ENCODE peak calls at places on chromosomes 2 and 18, in seven cellular contexts. S, E, T, J, L, B and P are unnamed samples.

GRCh38 chr2:105287692-105288091 is 41.8 kb downstream of the TGFBRAP1 start:
- DNase-seq in S (no peak), E (no peak), T (no peak), J (no peak), L (peak; percentile 23), B (peak; percentile 35), P (no peak)

GRCh38 chr2:236569593-236569973 is at the start of gene ACKR3:
- DNase-seq in S (peak; percentile 62), E (peak; percentile 51), T (peak; percentile 76), J (peak; percentile 92), L (peak; percentile 86), B (peak; percentile 24), P (peak; percentile 71)

GRCh38 chr2:62307469-62308389 is 111.8 kb downstream of the B3GNT2 start:
- DNase-seq in S (no peak), E (peak; percentile 44), T (no peak), J (no peak), L (peak; percentile 65), B (no peak), P (no peak)

GRCh38 chr2:186862869-186863709 is 14.1 kb upstream of the ZSWIM2 start:
- DNase-seq in S (no peak), E (no peak), T (no peak), J (no peak), L (no peak), B (peak; percentile 35), P (no peak)

GRCh38 chr2:94874277-94874997 is 3.2 kb downstream of the TEKT4 start:
- DNase-seq in S (peak; percentile 27), E (no peak), T (peak; percentile 59), J (no peak), L (peak; percentile 61), B (peak; percentile 6), P (no peak)

GRCh38 chr2:239471011-239471792 is 70.4 kb upstream of the HDAC4 start:
- DNase-seq in S (no peak), E (no peak), T (peak; percentile 40), J (peak; percentile 25), L (no peak), B (no peak), P (peak; percentile 69)

GRCh38 chr2:12504443-12504842 is 212.3 kb upstream of the TRIB2 start:
- DNase-seq in S (no peak), E (no peak), T (no peak), J (no peak), L (no peak), B (peak; percentile 57), P (no peak)

GRCh38 chr18:51195086-51195601 is 2.3 kb downstream of the MEX3C start:
- DNase-seq in S (no peak), E (no peak), T (no peak), J (no peak), L (no peak), B (peak; percentile 49), P (no peak)

GRCh38 chr18:6857305-6857704 is 127.8 kb downstream of the ARHGAP28 start:
- DNase-seq in S (no peak), E (no peak), T (no peak), J (no peak), L (no peak), B (peak; percentile 86), P (no peak)

GRCh38 chr18:6855767-6856166 is 126.3 kb downstream of the ARHGAP28 start:
- DNase-seq in S (no peak), E (no peak), T (no peak), J (no peak), L (no peak), B (no peak), P (no peak)

GRCh38 chr18:6854811-6855210 is 125.3 kb downstream of the ARHGAP28 start:
- DNase-seq in S (no peak), E (no peak), T (no peak), J (no peak), L (no peak), B (no peak), P (no peak)

DNA sequence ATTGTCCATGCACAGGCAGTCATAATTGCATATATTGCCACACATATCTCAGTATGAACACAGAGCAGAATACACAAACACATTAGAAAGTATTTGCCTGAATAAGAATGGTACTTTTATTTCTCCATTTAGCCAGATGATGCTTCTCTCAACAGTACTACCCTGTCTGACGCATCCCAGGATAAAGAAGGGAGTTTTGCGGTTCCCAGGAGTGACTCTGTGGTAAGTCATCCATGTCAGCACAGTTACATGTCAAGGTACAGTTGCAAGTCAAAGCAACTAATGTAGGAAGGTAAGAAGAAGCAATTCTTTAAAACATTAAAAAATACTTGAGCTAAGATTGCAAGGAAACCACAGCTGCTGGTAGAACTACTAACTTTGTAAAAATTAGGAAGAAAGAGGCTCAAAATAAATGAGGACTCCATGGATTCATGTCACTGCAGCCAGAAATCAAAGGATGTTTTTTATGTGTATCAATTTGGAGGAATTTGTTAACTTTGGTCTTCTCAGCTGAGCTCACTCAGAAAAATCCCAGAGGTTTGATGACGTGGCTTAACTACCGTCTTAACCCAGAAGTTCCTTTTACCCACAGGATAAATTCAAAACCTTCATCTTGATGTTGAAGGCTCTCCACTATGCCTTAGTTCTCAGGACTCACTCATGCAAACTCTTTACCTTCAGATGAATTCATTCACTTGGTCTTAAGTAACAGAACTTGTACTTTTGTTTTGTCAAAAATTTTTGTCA is 130.3 kb downstream of the ARHGAP28 start:
- DNase-seq in S (no peak), E (no peak), T (no peak), J (no peak), L (no peak), B (peak; percentile 39), P (no peak)
- TF ChIP-seq CTCF in S (no peak), E (no peak), T (no peak), J (no peak), L (no peak), B (no peak), P (no peak)

GRCh38 chr2:217861334-217861877 is 141.4 kb downstream of the TNS1 start:
- DNase-seq in S (no peak), E (no peak), T (no peak), J (no peak), L (no peak), B (no peak), P (no peak)

GRCh38 chr2:217859926-217860325 is 142.9 kb downstream of the TNS1 start:
- DNase-seq in S (no peak), E (no peak), T (no peak), J (peak; percentile 66), L (no peak), B (no peak), P (no peak)

GRCh38 chr2:217856871-217857270 is 145.9 kb downstream of the TNS1 start:
- DNase-seq in S (peak; percentile 69), E (no peak), T (no peak), J (peak; percentile 70), L (no peak), B (no peak), P (no peak)

GRCh38 chr2:217857624-217858506 is 144.9 kb downstream of the TNS1 start:
- DNase-seq in S (no peak), E (no peak), T (no peak), J (peak; percentile 91), L (peak; percentile 75), B (no peak), P (no peak)

DNA sequence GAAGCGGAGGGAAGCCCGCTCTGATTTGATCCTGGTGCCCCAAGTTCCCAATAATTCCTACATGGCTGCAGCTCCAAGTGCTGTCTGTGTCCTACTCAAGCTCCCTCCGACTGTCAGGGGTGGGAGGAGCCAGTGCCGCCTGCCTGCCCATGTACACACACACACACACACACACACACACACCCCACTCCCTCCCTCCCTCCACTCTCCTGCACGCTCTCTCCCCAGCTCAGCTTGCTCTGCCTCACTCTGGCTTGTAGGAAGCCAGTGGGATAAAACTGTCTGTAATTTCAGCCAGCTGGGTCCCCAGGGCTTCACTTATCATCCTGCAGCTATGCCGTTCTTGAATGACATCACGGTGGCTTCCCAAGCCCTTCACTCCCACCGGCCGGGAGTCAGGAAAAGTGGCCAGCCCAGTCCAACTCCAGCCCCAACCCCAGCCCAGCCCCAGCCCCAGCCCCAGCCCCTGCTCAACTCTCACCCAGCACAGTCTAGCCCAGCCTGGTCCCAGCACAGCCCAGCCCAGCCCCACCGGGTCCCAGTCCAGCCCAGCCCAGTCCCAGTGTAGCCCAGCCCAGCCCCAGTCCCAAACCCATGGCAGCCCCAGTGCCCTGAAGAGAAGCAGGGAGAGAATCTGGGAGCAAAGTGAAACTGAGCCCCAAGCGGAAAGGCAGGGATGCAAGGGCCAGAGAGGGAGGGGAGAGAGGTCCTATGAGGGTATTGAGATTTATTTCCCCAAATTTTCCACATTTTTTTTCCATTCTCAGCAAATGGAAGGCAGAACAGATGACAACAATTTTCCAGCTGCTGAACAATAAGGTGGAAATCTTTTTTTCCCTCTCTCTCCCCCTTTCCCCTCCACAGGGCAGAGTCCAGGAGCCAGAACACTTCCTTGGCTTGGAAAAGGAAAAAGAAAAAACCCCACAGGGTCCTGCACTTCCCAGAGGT is 144.0 kb downstream of the TNS1 start:
- DNase-seq in S (peak; percentile 85), E (no peak), T (no peak), J (peak; percentile 94), L (peak; percentile 95), B (peak; percentile 96), P (peak; percentile 65)
- TF ChIP-seq POLR2A in S (no peak), E (no peak), T (no peak), J (peak; percentile 24), L (no peak), B (no peak), P (no peak)

DNA sequence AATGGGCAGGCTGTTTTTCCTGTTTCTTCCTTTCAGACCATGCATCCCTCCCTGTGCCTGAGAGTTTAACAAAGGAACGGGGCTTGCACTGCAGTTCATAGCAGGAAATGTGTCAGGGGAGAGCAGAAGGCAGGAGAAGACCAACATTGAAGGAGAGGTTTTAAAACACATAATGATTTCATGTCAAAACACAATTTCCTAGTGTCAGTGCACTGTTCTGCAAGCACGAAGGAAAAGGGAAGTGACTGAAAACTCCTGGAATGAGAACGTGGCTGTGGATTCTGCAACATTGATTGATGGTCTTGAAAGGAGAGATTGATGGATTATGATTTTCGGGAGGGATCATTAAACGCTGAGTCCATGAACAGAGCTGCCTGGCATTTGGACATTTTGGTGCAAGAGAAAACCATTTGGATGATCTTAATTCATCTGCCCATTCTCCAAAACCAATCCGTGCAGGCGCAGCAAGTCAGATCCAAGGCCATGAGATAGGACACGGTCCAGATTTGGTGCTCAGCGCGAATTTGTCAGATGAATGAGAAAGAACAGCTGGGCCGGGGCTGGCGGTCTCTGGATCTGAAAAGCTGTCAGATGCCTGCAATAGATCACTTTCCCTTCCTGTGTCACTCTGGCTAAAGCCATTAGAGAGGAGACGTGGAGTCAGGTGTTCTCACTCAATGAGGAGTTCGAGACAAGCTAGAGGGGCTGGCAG is 38.4 kb downstream of the C1QL2 start:
- DNase-seq in S (no peak), E (no peak), T (no peak), J (no peak), L (no peak), B (no peak), P (no peak)
- H3K4me3 ChIP-seq in S (no peak overlapping the region), E (no peak overlapping the region), T (no peak overlapping the region), J (no peak overlapping the region), L (no peak overlapping the region), B (no peak overlapping the region), P (no peak overlapping the region)

DNA sequence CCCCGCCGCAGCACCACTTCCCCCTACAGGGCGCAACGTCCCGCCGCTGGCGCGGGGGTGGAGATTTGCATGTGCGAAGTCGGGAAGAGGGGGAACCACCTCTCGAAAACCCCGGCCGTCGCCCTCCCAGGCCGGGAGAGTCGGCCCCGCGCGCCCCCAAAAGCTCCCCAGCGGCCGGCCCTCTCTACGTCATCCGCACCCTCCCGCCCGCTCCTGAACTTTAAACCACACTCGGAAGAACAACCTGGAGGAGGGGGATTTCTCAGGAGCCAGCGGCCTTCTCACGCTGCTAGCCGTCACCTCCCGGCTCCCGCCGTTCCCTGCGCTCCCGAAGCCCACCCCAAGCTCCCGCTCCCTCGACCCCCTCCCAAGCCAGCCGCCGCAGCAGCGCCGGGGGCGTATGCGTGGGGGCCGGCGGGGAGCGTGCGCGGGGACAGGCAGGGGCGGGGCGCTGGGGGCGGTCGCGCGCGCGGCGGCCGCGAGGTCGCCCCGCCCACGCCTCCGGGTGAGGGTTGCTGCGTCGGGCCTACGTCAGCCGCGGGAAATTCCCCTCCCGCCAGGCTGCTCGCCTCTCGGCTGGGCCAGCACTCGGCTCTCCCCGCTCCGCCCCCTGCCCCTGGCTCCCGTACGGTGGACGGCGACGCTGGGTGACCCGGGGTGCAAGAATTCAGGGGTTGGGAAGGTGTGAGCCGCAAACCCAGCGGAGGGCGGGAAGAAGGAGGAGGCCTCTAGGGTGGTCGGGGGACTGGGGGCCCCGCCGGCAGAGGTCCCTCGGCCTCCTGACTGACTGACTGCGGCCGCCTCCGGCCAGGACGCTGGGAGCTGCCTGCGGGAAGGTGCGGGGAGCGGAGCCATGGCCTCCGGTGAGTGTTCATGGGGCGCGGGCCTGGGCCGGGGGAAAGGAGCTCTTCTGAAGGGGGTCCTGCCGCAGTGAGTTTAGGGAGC is at the start of gene REL:
- DNase-seq in S (peak; percentile 95), E (peak; percentile 82), T (peak; percentile 96), J (peak; percentile 95), L (peak; percentile 93), B (peak; percentile 92), P (peak; percentile 87)
- TF ChIP-seq CTCF in S (peak; percentile 29), E (peak; percentile 10), T (no peak), J (peak; percentile 28), L (no peak), B (peak; percentile 26), P (no peak)